ENCODE peak calls at places on chromosomes 7 and 10, in six cellular contexts. C, Q, Z, S, W and E are unnamed samples.
A peak's percentile ranks its signal among the peaks of the same experiment; 100 is the strongest.

GRCh38 chr10:87817291-87817872 is 644 bp downstream of the ATAD1 start:
- DNase-seq in C (no peak), Q (no peak), Z (no peak), S (peak; percentile 15), W (no peak), E (no peak)

GRCh38 chr10:6050801-6051445 is 11.2 kb downstream of the IL2RA start:
- DNase-seq in C (peak; percentile 55), Q (peak; percentile 88), Z (peak; percentile 99), S (peak; percentile 68), W (peak; percentile 54), E (peak; percentile 65)

GRCh38 chr7:135385209-135385608 is 124.7 kb downstream of the CNOT4 start:
- DNase-seq in C (peak; percentile 48), Q (no peak), Z (no peak), S (peak; percentile 89), W (no peak), E (peak; percentile 74)

GRCh38 chr7:99953649-99954048 is 22.2 kb downstream of the AZGP1 start:
- DNase-seq in C (no peak), Q (no peak), Z (no peak), S (peak; percentile 42), W (peak; percentile 83), E (peak; percentile 62)

GRCh38 chr10:26311383-26311940 is 94.9 kb downstream of the GAD2 start:
- DNase-seq in C (no peak), Q (no peak), Z (no peak), S (no peak), W (no peak), E (no peak)

GRCh38 chr10:121595321-121595805 is 2.9 kb downstream of the FGFR2 start:
- DNase-seq in C (no peak), Q (no peak), Z (no peak), S (no peak), W (no peak), E (no peak)

GRCh38 chr7:76191783-76192240 is 9.9 kb upstream of the SRRM3 start:
- DNase-seq in C (no peak), Q (no peak), Z (no peak), S (peak; percentile 65), W (no peak), E (peak; percentile 53)

GRCh38 chr10:124470544-124471449 is 9.2 kb downstream of the LHPP start:
- DNase-seq in C (no peak), Q (no peak), Z (no peak), S (no peak), W (no peak), E (no peak)

GRCh38 chr7:96719164-96719563 is 9.5 kb upstream of the SEM1 start:
- DNase-seq in C (no peak), Q (no peak), Z (no peak), S (no peak), W (no peak), E (no peak)

GRCh38 chr10:47296111-47296894 is 3.7 kb upstream of the GDF10 start:
- DNase-seq in C (no peak), Q (no peak), Z (no peak), S (peak; percentile 17), W (no peak), E (no peak)

GRCh38 chr10:52818019-52818418 is 45.4 kb upstream of the MBL2 start:
- DNase-seq in C (no peak), Q (no peak), Z (no peak), S (peak; percentile 85), W (no peak), E (peak; percentile 25)

GRCh38 chr10:72145657-72146450 is 57.5 kb upstream of the SPOCK2 start:
- DNase-seq in C (no peak), Q (no peak), Z (no peak), S (no peak), W (no peak), E (no peak)

GRCh38 chr10:68212721-68213352 is 19.1 kb downstream of the ATOH7 start:
- DNase-seq in C (no peak), Q (no peak), Z (no peak), S (peak; percentile 73), W (no peak), E (peak; percentile 58)

GRCh38 chr10:99612167-99612831 is 7.9 kb downstream of the SLC25A28 start:
- DNase-seq in C (no peak), Q (no peak), Z (peak; percentile 61), S (peak; percentile 76), W (no peak), E (peak; percentile 69)

GRCh38 chr7:95688931-95689453 is 83.4 kb upstream of the DYNC1I1 start:
- DNase-seq in C (peak; percentile 23), Q (no peak), Z (no peak), S (peak; percentile 40), W (no peak), E (peak; percentile 56)

GRCh38 chr7:43834463-43835251 is 34.7 kb downstream of the MRPS24 start:
- DNase-seq in C (no peak), Q (no peak), Z (peak; percentile 68), S (peak; percentile 34), W (no peak), E (peak; percentile 67)

GRCh38 chr10:81875680-81876252 is 772 bp downstream of the NRG3 start:
- DNase-seq in C (no peak), Q (peak; percentile 64), Z (no peak), S (no peak), W (no peak), E (no peak)

GRCh38 chr10:126551197-126551596 is 119.3 kb downstream of the C10orf90 start:
- DNase-seq in C (no peak), Q (no peak), Z (no peak), S (no peak), W (no peak), E (peak; percentile 30)

GRCh38 chr10:77989081-77989724 is 40.1 kb downstream of the POLR3A start:
- DNase-seq in C (peak; percentile 83), Q (no peak), Z (no peak), S (no peak), W (no peak), E (peak; percentile 49)

GRCh38 chr10:89814278-89814677 is 112.9 kb downstream of the KIF20B start:
- DNase-seq in C (no peak), Q (no peak), Z (no peak), S (no peak), W (no peak), E (no peak)

GRCh38 chr10:46019541-46020343 is 10.7 kb downstream of the NCOA4 start:
- DNase-seq in C (peak; percentile 61), Q (no peak), Z (no peak), S (peak; percentile 38), W (no peak), E (no peak)

GRCh38 chr10:103781329-103782061 is 73.9 kb downstream of the SH3PXD2A start:
- DNase-seq in C (no peak), Q (peak; percentile 30), Z (no peak), S (peak; percentile 26), W (no peak), E (peak; percentile 99)

GRCh38 chr10:64537112-64537511 is 1015.9 kb downstream of the REEP3 start:
- DNase-seq in C (no peak), Q (no peak), Z (no peak), S (no peak), W (no peak), E (no peak)

GRCh38 chr7:72217151-72217550 is 195.0 kb downstream of the CALN1 start:
- DNase-seq in C (no peak), Q (no peak), Z (no peak), S (no peak), W (no peak), E (no peak)

GRCh38 chr7:22572292-22572691 is 72.3 kb upstream of the STEAP1B start:
- DNase-seq in C (no peak), Q (no peak), Z (no peak), S (no peak), W (no peak), E (no peak)

GRCh38 chr10:86936661-86937501 is 20.5 kb downstream of the MMRN2 start:
- DNase-seq in C (no peak), Q (no peak), Z (no peak), S (peak; percentile 63), W (no peak), E (peak; percentile 60)

DNA sequence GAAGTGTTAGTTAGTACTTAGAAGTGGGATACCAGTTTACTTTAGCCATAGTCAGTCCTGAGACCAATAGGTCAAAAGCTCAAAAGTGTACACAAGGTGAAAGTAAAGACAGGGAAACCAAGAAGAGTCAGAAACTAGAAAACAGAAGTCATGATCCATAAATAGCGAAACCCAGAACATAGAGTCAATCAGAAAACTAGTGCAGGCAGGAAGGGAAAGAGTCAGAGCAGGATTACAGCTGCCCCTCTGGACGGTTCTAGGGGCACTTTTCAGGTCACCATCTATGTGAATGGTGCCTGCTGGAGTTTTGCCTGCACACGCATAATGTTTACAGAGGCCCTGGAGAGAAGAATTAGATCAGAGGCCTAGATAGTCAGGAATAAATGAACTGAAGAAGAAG is 22.4 kb upstream of the DMTF1 start:
- DNase-seq in C (no peak), Q (no peak), Z (no peak), S (no peak), W (no peak), E (no peak)
- H3K4me3 ChIP-seq in C (no peak overlapping the region), Q (no peak overlapping the region), Z (no peak overlapping the region), S (no peak overlapping the region), W (no peak overlapping the region), E (no peak overlapping the region)

GRCh38 chr7:113710310-113711106 is 208.3 kb downstream of the PPP1R3A start:
- DNase-seq in C (no peak), Q (no peak), Z (peak; percentile 40), S (peak; percentile 95), W (peak; percentile 52), E (peak; percentile 85)

GRCh38 chr7:113715262-113715661 is 203.5 kb downstream of the PPP1R3A start:
- DNase-seq in C (no peak), Q (no peak), Z (no peak), S (no peak), W (no peak), E (no peak)

GRCh38 chr7:113717739-113718138 is 201.1 kb downstream of the PPP1R3A start:
- DNase-seq in C (no peak), Q (no peak), Z (no peak), S (no peak), W (no peak), E (no peak)

GRCh38 chr7:113715981-113716870 is 202.6 kb downstream of the PPP1R3A start:
- DNase-seq in C (peak; percentile 48), Q (no peak), Z (no peak), S (no peak), W (no peak), E (no peak)
- H3K4me3 ChIP-seq in C (no peak overlapping the region), Q (no peak overlapping the region), Z (no peak overlapping the region), S (no peak overlapping the region), W (no peak overlapping the region), E (no peak overlapping the region)

GRCh38 chr7:85290252-85290651 is 103.4 kb upstream of the SEMA3D start:
- DNase-seq in C (no peak), Q (no peak), Z (no peak), S (no peak), W (no peak), E (no peak)

GRCh38 chr7:85285502-85285901 is 98.6 kb upstream of the SEMA3D start:
- DNase-seq in C (no peak), Q (no peak), Z (no peak), S (no peak), W (no peak), E (no peak)

GRCh38 chr7:85289279-85289678 is 102.4 kb upstream of the SEMA3D start:
- DNase-seq in C (no peak), Q (no peak), Z (no peak), S (no peak), W (no peak), E (no peak)

GRCh38 chr7:85287126-85287825 is 100.4 kb upstream of the SEMA3D start:
- DNase-seq in C (no peak), Q (no peak), Z (no peak), S (peak; percentile 31), W (no peak), E (peak; percentile 43)

GRCh38 chr7:85286449-85286848 is 99.6 kb upstream of the SEMA3D start:
- DNase-seq in C (no peak), Q (no peak), Z (no peak), S (no peak), W (no peak), E (peak; percentile 2)
- H3K4me3 ChIP-seq in C (no peak overlapping the region), Q (no peak overlapping the region), Z (no peak overlapping the region), S (no peak overlapping the region), W (no peak overlapping the region), E (no peak overlapping the region)

GRCh38 chr7:55534262-55534915 is 37.9 kb downstream of the VOPP1 start:
- DNase-seq in C (peak; percentile 65), Q (peak; percentile 76), Z (peak; percentile 84), S (peak; percentile 64), W (peak; percentile 63), E (peak; percentile 77)
- H3K4me3 ChIP-seq in C (no peak overlapping the region), Q (no peak overlapping the region), Z (peak overlapping the region; percentile 22), S (no peak overlapping the region), W (no peak overlapping the region), E (no peak overlapping the region)